ENCODE peak calls at places on chromosomes 2 and 18, in four cellular contexts. K is SK-N-SH, B is K562, P is GM12878. J is an unnamed sample.

GRCh38 chr2:167114018-167114417 is 225.7 kb downstream of the XIRP2 start:
- DNase-seq in P (no peak), K (no peak), B (no peak), J (no peak)

GRCh38 chr2:151946856-151947523 is 118.8 kb upstream of the ARL5A start:
- DNase-seq in B (peak), P (no peak), K (peak), J (peak)

GRCh38 chr2:219851801-219852481 is 224.5 kb downstream of the SLC4A3 start:
- DNase-seq in K (no peak), P (no peak), B (no peak), J (no peak)

GRCh38 chr18:35071819-35072247 is 30.6 kb downstream of the MAPRE2 start:
- DNase-seq in P (no peak), K (no peak), B (no peak), J (no peak)

GRCh38 chr18:76259012-76259568 is 236.0 kb downstream of the ZNF516 start:
- DNase-seq in P (no peak), B (no peak), K (no peak), J (peak)

GRCh38 chr18:54950221-54950620 is 9.0 kb downstream of the CCDC68 start:
- DNase-seq in P (no peak), K (no peak), B (no peak), J (no peak)

GRCh38 chr2:118752762-118753429 is 94.6 kb downstream of the EN1 start:
- DNase-seq in K (no peak), B (peak), P (no peak), J (no peak)

GRCh38 chr2:236015171-236015570 is 153.0 kb downstream of the GBX2 start:
- DNase-seq in B (no peak), P (no peak), K (no peak), J (no peak)

GRCh38 chr2:113854208-113854607 is 35.7 kb upstream of the ACTR3 start:
- DNase-seq in P (no peak), B (no peak), K (no peak), J (no peak)

GRCh38 chr2:59449264-59449663 is 1104.2 kb downstream of the BCL11A start:
- DNase-seq in P (no peak), B (no peak), K (no peak), J (no peak)

GRCh38 chr18:69897397-69898108 is 50.1 kb downstream of the CD226 start:
- DNase-seq in B (no peak), P (peak), K (no peak), J (no peak)

GRCh38 chr2:241198381-241199282 is 10.2 kb downstream of the ANO7 start:
- DNase-seq in B (no peak), P (no peak), K (no peak), J (no peak)

GRCh38 chr2:106516864-106517263 is 29.7 kb downstream of the CD8B2 start:
- DNase-seq in P (no peak), K (no peak), B (no peak), J (no peak)

GRCh38 chr2:123738643-123739042 is 286.4 kb upstream of the CNTNAP5 start:
- DNase-seq in P (no peak), B (no peak), K (no peak), J (no peak)

GRCh38 chr2:182377467-182377866 is 49.4 kb downstream of the PDE1A start:
- DNase-seq in P (no peak), K (no peak), B (no peak), J (no peak)

GRCh38 chr18:46452820-46453219 is 204.2 kb downstream of the LOXHD1 start:
- DNase-seq in B (no peak), K (no peak), P (no peak), J (no peak)

GRCh38 chr2:191245046-191245868 is at the start of gene MYO1B:
- DNase-seq in P (no peak), B (peak), K (peak), J (peak)

GRCh38 chr2:54966165-54966819 is 84.0 kb downstream of the RTN4 start:
- DNase-seq in K (no peak), P (no peak), B (no peak), J (no peak)

GRCh38 chr2:191783416-191783815 is 63.5 kb downstream of the CAVIN2 start:
- DNase-seq in P (no peak), B (no peak), K (no peak), J (no peak)

GRCh38 chr18:10298346-10298745 is 156.1 kb upstream of the APCDD1 start:
- DNase-seq in B (no peak), P (no peak), K (no peak), J (no peak)

GRCh38 chr2:170121689-170122088 is 56.3 kb upstream of the MYO3B start:
- DNase-seq in B (no peak), K (no peak), P (no peak), J (no peak)

GRCh38 chr2:46460991-46461715 is 18.2 kb upstream of the TMEM247 start:
- DNase-seq in K (peak), P (peak), B (peak), J (peak)

GRCh38 chr2:152426801-152427200 is 91.8 kb downstream of the FMNL2 start:
- DNase-seq in P (no peak), K (no peak), B (no peak), J (no peak)

GRCh38 chr18:7899078-7899477 is 332.0 kb downstream of the PTPRM start:
- DNase-seq in B (no peak), P (no peak), K (no peak), J (no peak)

GRCh38 chr2:96320326-96321229 is 4.5 kb upstream of the ITPRIPL1 start:
- DNase-seq in B (no peak), P (no peak), K (no peak), J (no peak)

GRCh38 chr18:76394780-76395476 is 100.1 kb downstream of the ZNF516 start:
- DNase-seq in B (no peak), K (no peak), P (no peak), J (no peak)

GRCh38 chr2:94985636-94986035 is 39.9 kb upstream of the MAL start:
- DNase-seq in K (no peak), B (no peak), P (no peak), J (no peak)

GRCh38 chr2:46351388-46352141 is 54.4 kb downstream of the EPAS1 start:
- DNase-seq in K (no peak), P (no peak), B (no peak), J (no peak)

GRCh38 chr2:135257383-135258090 is 205.4 kb downstream of the RAB3GAP1 start:
- DNase-seq in P (no peak), K (no peak), B (no peak), J (no peak)

GRCh38 chr2:175001546-175001945 is 3.6 kb downstream of the CHN1 start:
- DNase-seq in P (no peak), K (no peak), B (no peak), J (no peak)

GRCh38 chr2:53498210-53498609 is 269.4 kb upstream of the CHAC2 start:
- DNase-seq in K (no peak), P (no peak), B (no peak), J (no peak)

GRCh38 chr2:71933467-71934319 is 214.0 kb downstream of the CYP26B1 start:
- DNase-seq in B (peak), K (peak), P (no peak), J (peak)

GRCh38 chr2:9262671-9263171 is 56.1 kb downstream of the ASAP2 start:
- DNase-seq in P (no peak), K (peak), B (no peak), J (no peak)

GRCh38 chr2:12455626-12456025 is 261.1 kb upstream of the TRIB2 start:
- DNase-seq in B (no peak), P (no peak), K (no peak), J (no peak)

GRCh38 chr18:80196528-80197320 is 50.6 kb downstream of the PARD6G start:
- DNase-seq in P (no peak), B (no peak), K (no peak), J (no peak)

DNA sequence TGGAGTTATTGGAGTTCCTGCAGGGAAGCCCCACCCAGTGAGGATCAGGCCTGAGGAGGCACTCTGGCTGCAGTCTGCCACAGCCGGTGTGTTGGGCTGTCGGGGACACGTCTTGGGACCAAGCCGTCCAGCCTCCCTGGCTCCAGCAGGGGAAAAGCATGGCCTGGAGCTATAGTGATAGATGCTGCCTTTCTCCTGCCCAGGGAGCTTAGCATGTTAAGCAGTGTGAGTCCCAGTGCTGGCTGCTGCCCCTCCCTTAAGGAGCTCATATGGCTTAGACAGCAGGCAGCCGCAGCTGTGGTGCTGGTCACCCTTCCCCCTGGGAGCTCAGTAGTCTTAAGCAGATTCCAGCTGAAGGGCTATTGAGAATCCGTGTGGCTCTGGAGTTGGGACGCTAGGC is 78.9 kb downstream of the CERS6 start:
- DNase-seq in P (no peak), B (no peak), K (no peak), J (no peak)
- TF ChIP-seq RAD21 in P (no peak), B (no peak), K (no peak), J (no peak)

GRCh38 chr18:38611036-38611964 is 1045.7 kb upstream of the CELF4 start:
- DNase-seq in K (no peak), B (no peak), P (peak), J (no peak)
- H3K4me2 ChIP-seq in K (no peak), B (no peak), P (peak), J (no peak)

DNA sequence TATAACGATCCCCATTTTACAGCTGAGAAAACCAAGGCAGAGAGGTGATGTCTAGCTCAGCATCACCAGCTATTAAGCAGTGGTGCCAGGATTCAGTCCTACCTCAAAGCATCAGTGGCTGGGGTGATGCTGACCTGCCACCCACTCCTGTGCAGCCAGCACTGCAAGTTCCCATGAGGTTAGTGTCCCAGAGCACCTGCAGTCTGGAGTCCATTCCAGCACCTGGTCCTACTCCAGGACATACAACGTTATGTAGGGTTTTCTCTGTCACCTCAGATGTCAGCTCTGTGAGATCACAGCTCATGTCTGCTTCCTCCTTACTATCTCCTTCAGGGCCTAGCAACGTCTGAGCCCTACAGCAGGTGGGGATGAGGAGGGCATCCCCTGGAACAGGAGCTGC is 328.0 kb upstream of the HS6ST1 start:
- DNase-seq in P (no peak), K (no peak), B (no peak), J (peak)
- TF ChIP-seq NRF1 in P (no peak), K (no peak), B (no peak), J (no peak)

GRCh38 chr2:65388626-65389390 is 43.6 kb downstream of the SPRED2 start:
- DNase-seq in K (peak), P (no peak), B (no peak), J (no peak)
- TF ChIP-seq RAD21 in K (no peak), P (no peak), B (no peak), J (no peak)

GRCh38 chr2:127371037-127371436 is 16.7 kb downstream of the MAP3K2 start:
- DNase-seq in B (no peak), P (no peak), K (no peak), J (no peak)
- H3K4me2 ChIP-seq in B (no peak), P (no peak), K (no peak), J (no peak)